ENCODE peak calls at places on chromosomes 4 and X, in four cellular contexts. U, A, E and Y are unnamed samples.

GRCh38 chrX:96433409-96434122 is 251.1 kb upstream of the DIAPH2 start:
- DNase-seq in U (no peak), A (no peak), E (no peak), Y (no peak)

GRCh38 chr4:649751-650310 is 24.2 kb downstream of the ATP5ME start:
- DNase-seq in U (no peak), A (no peak), E (no peak), Y (no peak)

GRCh38 chrX:107935664-107936433 is 46.3 kb downstream of the TEX13B start:
- DNase-seq in U (peak; percentile 65), A (no peak), E (peak; percentile 52), Y (peak; percentile 42)

GRCh38 chr4:42397256-42397634 is at the start of gene SHISA3:
- DNase-seq in U (peak; percentile 70), A (no peak), E (peak; percentile 75), Y (peak; percentile 87)

GRCh38 chr4:150578745-150579470 is 3.0 kb upstream of the MAB21L2 start:
- DNase-seq in U (peak; percentile 40), A (peak; percentile 57), E (no peak), Y (peak; percentile 71)

GRCh38 chr4:96052827-96053226 is 212.9 kb downstream of the PDHA2 start:
- DNase-seq in U (no peak), A (no peak), E (no peak), Y (peak; percentile 37)

GRCh38 chr4:85708468-85708867 is 233.5 kb downstream of the ARHGAP24 start:
- DNase-seq in U (no peak), A (no peak), E (no peak), Y (peak; percentile 21)

GRCh38 chr4:84966382-84967291 is at the start of gene WDFY3:
- DNase-seq in U (peak; percentile 90), A (peak; percentile 89), E (peak; percentile 86), Y (peak; percentile 96)

GRCh38 chr4:7757501-7758443 is 181.9 kb downstream of the AFAP1 start:
- DNase-seq in U (no peak), A (no peak), E (no peak), Y (no peak)

GRCh38 chr4:7708981-7709380 is 230.7 kb downstream of the AFAP1 start:
- DNase-seq in U (no peak), A (no peak), E (no peak), Y (no peak)

GRCh38 chr4:173170210-173170778 is 1.7 kb downstream of the GALNT7 start:
- DNase-seq in U (no peak), A (no peak), E (no peak), Y (peak; percentile 68)

GRCh38 chr4:80058740-80059139 is 14.3 kb downstream of the ANTXR2 start:
- DNase-seq in U (no peak), A (peak; percentile 24), E (no peak), Y (peak; percentile 29)

GRCh38 chrX:136850441-136851175 is 29.9 kb downstream of the RBMX start:
- DNase-seq in U (no peak), A (no peak), E (no peak), Y (no peak)

GRCh38 chr4:123939621-123940020 is 543.0 kb downstream of the SPRY1 start:
- DNase-seq in U (no peak), A (peak; percentile 88), E (no peak), Y (peak; percentile 36)

GRCh38 chr4:22071749-22072148 is 123.2 kb upstream of the KCNIP4 start:
- DNase-seq in U (no peak), A (no peak), E (no peak), Y (no peak)

GRCh38 chr4:153115322-153116100 is 88.7 kb upstream of the TRIM2 start:
- DNase-seq in U (no peak), A (peak; percentile 77), E (no peak), Y (no peak)

GRCh38 chr4:189828298-189828697 is 112.4 kb upstream of the FRG1 start:
- DNase-seq in U (no peak), A (no peak), E (no peak), Y (no peak)

GRCh38 chr4:108959497-108959896 is 196.6 kb upstream of the ETNPPL start:
- DNase-seq in U (no peak), A (peak; percentile 34), E (no peak), Y (no peak)

DNA sequence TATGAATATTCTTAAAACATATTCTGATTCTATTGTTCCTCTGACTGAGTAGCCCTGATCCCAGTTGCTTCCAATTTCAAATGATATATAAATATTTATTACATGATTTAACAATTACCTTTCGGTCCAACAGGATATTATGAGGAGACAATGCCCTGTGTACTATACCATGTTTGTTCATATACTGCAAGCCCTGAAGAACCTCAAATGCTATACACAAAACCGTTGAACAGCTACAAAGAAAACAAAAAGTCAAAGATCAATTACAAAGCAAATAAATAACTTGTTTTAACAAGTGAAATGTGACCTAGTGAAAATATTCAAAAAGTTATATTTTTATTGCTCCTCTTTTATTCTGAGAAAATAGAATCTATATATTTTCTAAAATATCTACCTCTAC is 54.0 kb downstream of the TBCK start:
- DNase-seq in U (no peak), A (no peak), E (no peak), Y (no peak)
- H3K4me2 ChIP-seq in U (no peak overlapping the region), A (no peak overlapping the region), E (no peak overlapping the region), Y (no peak overlapping the region)

GRCh38 chrX:52934704-52935468 is 23.4 kb downstream of the FAM156A start:
- DNase-seq in U (peak; percentile 88), A (peak; percentile 96), E (peak; percentile 91), Y (peak; percentile 95)

GRCh38 chrX:52933213-52933612 is 25.1 kb downstream of the FAM156A start:
- DNase-seq in U (no peak), A (no peak), E (no peak), Y (no peak)

GRCh38 chrX:52933976-52934703 is 24.2 kb downstream of the FAM156A start:
- DNase-seq in U (no peak), A (no peak), E (no peak), Y (no peak)
- H2BK5ac ChIP-seq in U (no peak overlapping the region), A (peak overlapping the region; percentile 68), E (peak overlapping the region; percentile 85), Y (peak overlapping the region; percentile 76)

GRCh38 chrX:44733931-44734330 is 109.9 kb upstream of the DUSP21 start:
- DNase-seq in U (no peak), A (peak; percentile 4), E (no peak), Y (no peak)
- H4K5ac ChIP-seq in U (no peak overlapping the region), A (no peak overlapping the region), E (no peak overlapping the region), Y (no peak overlapping the region)

GRCh38 chr4:113976937-113977855 is 2.3 kb downstream of the ARSJ start:
- DNase-seq in U (no peak), A (peak; percentile 31), E (no peak), Y (no peak)
- H3K4me2 ChIP-seq in U (no peak overlapping the region), A (peak overlapping the region; percentile 92), E (peak overlapping the region; percentile 20), Y (no peak overlapping the region)

DNA sequence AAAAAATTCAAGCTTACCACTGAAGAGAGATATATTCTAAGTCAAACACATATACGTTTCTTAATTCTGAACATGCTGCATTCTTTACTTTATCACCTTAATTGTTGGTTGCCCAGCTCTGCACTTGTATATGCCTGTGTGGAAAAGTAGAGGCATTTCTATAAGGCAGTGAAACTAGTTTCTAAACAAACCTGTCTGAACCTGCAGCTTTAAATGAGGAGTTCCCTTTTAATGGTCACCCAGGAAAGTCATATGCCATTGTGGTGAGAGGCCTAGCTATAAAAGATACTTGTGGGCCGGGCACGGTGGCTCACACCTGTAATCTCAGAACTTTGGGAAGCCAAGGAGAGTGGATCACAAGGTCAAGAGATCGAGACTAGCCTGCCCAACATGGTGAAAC is 147.4 kb upstream of the RXFP1 start:
- DNase-seq in U (no peak), A (no peak), E (no peak), Y (no peak)
- H2BK5ac ChIP-seq in U (no peak overlapping the region), A (no peak overlapping the region), E (no peak overlapping the region), Y (no peak overlapping the region)